ENCODE peak calls at places on chromosomes 4 and X, in six cellular contexts. Z is H9, H is IMR-90, G is mesenchymal stem cell, C is mesendoderm, A is neuronal stem cell. U is an unnamed sample.

GRCh38 chr4:186368291-186368690 is 102.3 kb downstream of the F11 start:
- DNase-seq in Z (no peak), H (no peak), G (no peak), C (no peak), A (no peak), U (no peak)

GRCh38 chr4:107808572-107808971 is 16.2 kb upstream of the SGMS2 start:
- DNase-seq in Z (no peak), H (no peak), G (no peak), C (no peak), A (no peak), U (no peak)

GRCh38 chr4:34105311-34105710 is 2139.0 kb downstream of the ARAP2 start:
- DNase-seq in Z (no peak), H (no peak), G (no peak), C (no peak), A (no peak), U (no peak)

GRCh38 chrX:13066391-13066790 is 22.0 kb upstream of the FAM9C start:
- DNase-seq in Z (no peak), H (no peak), G (no peak), C (no peak), A (no peak), U (no peak)

GRCh38 chr4:138834029-138834428 is 181.6 kb upstream of the NOCT start:
- DNase-seq in Z (no peak), H (no peak), G (peak; percentile 34), C (no peak), A (no peak), U (no peak)

GRCh38 chr4:80184791-80185756 is 12.2 kb upstream of the PRDM8 start:
- DNase-seq in Z (peak; percentile 63), H (no peak), G (peak; percentile 42), C (peak; percentile 8), A (no peak), U (no peak)

GRCh38 chrX:15465347-15465746 is 27.8 kb downstream of the PIR start:
- DNase-seq in Z (no peak), H (peak; percentile 39), G (no peak), C (no peak), A (no peak), U (no peak)

GRCh38 chrX:123807825-123808416 is 51.9 kb upstream of the XIAP start:
- DNase-seq in Z (no peak), H (peak; percentile 32), G (no peak), C (no peak), A (no peak), U (no peak)

DNA sequence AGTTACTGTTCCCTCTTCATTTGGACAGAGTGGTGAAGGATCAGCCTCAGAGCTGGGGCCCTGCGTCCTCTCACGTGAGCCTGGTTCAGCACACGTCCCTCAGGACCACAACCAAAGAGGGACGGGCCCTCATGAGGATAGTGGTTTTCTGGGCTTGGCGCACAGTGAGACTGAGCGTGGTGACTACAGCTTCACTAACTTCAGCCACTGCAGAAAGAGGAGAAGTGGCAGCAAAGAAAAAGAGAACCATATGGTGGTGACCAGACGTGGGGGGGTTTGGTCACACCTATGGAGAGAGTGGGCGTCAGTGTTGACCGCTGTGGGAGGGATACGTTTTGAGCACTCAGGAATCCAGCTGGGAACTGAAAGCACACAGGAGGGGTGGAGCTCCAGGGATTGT is 21.8 kb upstream of the TNIP3 start:
- DNase-seq in Z (no peak), H (no peak), G (no peak), C (no peak), A (no peak), U (no peak)
- H3K18ac ChIP-seq in Z (no peak overlapping the region), H (no peak overlapping the region), G (no peak overlapping the region), C (no peak overlapping the region), A (no peak overlapping the region), U (no peak overlapping the region)

GRCh38 chr4:188121530-188121929 is 12.1 kb upstream of the TRIML2 start:
- DNase-seq in Z (no peak), H (no peak), G (no peak), C (no peak), A (no peak), U (no peak)

GRCh38 chr4:188113156-188113555 is 3.8 kb upstream of the TRIML2 start:
- DNase-seq in Z (no peak), H (peak; percentile 28), G (no peak), C (no peak), A (no peak), U (no peak)

GRCh38 chr4:188117631-188118030 is 8.2 kb upstream of the TRIML2 start:
- DNase-seq in Z (no peak), H (no peak), G (no peak), C (no peak), A (no peak), U (no peak)
- H3K18ac ChIP-seq in Z (no peak overlapping the region), H (no peak overlapping the region), G (no peak overlapping the region), C (no peak overlapping the region), A (no peak overlapping the region), U (no peak overlapping the region)

GRCh38 chr4:8051644-8052043 is 107.0 kb downstream of the ABLIM2 start:
- DNase-seq in Z (peak; percentile 54), H (no peak), G (no peak), C (no peak), A (no peak), U (no peak)
- H3K18ac ChIP-seq in Z (no peak overlapping the region), H (no peak overlapping the region), G (no peak overlapping the region), C (no peak overlapping the region), A (peak overlapping the region; percentile 32), U (no peak overlapping the region)

GRCh38 chr4:145734576-145735329 is 54.8 kb downstream of the C4orf51 start:
- DNase-seq in Z (no peak), H (peak; percentile 96), G (peak; percentile 90), C (peak; percentile 79), A (no peak), U (peak; percentile 94)
- H3K18ac ChIP-seq in Z (no peak overlapping the region), H (peak overlapping the region; percentile 98), G (peak overlapping the region; percentile 60), C (peak overlapping the region; percentile 92), A (no peak overlapping the region), U (peak overlapping the region; percentile 98)

DNA sequence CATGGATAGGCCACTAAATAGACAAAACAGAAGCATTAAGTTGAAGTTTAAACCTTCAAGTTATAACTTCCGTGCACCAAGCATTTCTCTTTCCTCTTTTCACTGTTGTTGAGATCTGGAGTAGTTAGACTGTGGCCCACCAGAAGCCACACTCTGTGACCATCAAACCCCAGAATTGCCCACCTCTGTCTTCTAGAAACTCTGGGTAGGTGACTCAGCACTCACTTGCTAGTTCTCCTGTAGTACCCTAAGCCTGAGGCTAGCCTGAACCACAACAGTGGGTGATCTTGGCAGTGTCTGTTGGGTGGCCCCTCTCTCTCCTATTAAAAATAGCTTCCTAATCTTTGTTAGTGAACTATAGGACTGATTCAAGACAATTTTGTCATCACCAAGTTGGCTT is 24.6 kb upstream of the CD40LG start:
- DNase-seq in Z (no peak), H (no peak), G (no peak), C (no peak), A (no peak), U (no peak)
- H3K18ac ChIP-seq in Z (no peak overlapping the region), H (no peak overlapping the region), G (no peak overlapping the region), C (no peak overlapping the region), A (no peak overlapping the region), U (no peak overlapping the region)

GRCh38 chr4:82428969-82429727 is 1.1 kb downstream of the HNRNPDL start:
- DNase-seq in Z (peak; percentile 92), H (peak; percentile 85), G (peak; percentile 89), C (peak; percentile 94), A (peak; percentile 97), U (peak; percentile 98)
- H3K18ac ChIP-seq in Z (peak overlapping the region; percentile 99), H (peak overlapping the region; percentile 80), G (peak overlapping the region; percentile 99), C (peak overlapping the region; percentile 99), A (peak overlapping the region; percentile 100), U (peak overlapping the region; percentile 93)

GRCh38 chrX:153565996-153566580 is 32.9 kb downstream of the CCNQ start:
- DNase-seq in Z (peak; percentile 52), H (no peak), G (no peak), C (peak; percentile 28), A (no peak), U (no peak)
- H3K18ac ChIP-seq in Z (no peak overlapping the region), H (no peak overlapping the region), G (no peak overlapping the region), C (no peak overlapping the region), A (peak overlapping the region; percentile 76), U (no peak overlapping the region)